ENCODE peak calls at places on chromosomes 11 and 22, in five cellular contexts. W, O, M, X and G are unnamed samples.
A peak's percentile ranks its signal among the peaks of the same experiment; 100 is the strongest.

GRCh38 chr11:113651018-113651417 is 55.1 kb downstream of the TMPRSS5 start:
- DNase-seq in W (no peak), O (no peak), M (no peak), X (no peak), G (no peak)

GRCh38 chr11:118625976-118626375 is 18.6 kb downstream of the PHLDB1 start:
- DNase-seq in W (no peak), O (no peak), M (no peak), X (peak; percentile 29), G (no peak)

GRCh38 chr11:117220568-117220967 is 11.3 kb downstream of the PCSK7 start:
- DNase-seq in W (no peak), O (no peak), M (no peak), X (no peak), G (no peak)

GRCh38 chr11:2813141-2813908 is 72.2 kb downstream of the CDKN1C start:
- DNase-seq in W (peak; percentile 50), O (peak; percentile 45), M (no peak), X (no peak), G (no peak)

GRCh38 chr11:129505266-129505665 is 129.6 kb downstream of the BARX2 start:
- DNase-seq in W (no peak), O (no peak), M (no peak), X (no peak), G (no peak)

GRCh38 chr11:67662806-67663514 is 11.5 kb downstream of the ALDH3B2 start:
- DNase-seq in W (no peak), O (no peak), M (no peak), X (no peak), G (no peak)

GRCh38 chr11:48177661-48178060 is 38.9 kb upstream of the OR4B1 start:
- DNase-seq in W (no peak), O (no peak), M (no peak), X (no peak), G (no peak)

GRCh38 chr11:129117595-129118350 is 74.4 kb downstream of the ARHGAP32 start:
- DNase-seq in W (peak; percentile 61), O (peak; percentile 40), M (peak; percentile 29), X (peak; percentile 13), G (peak; percentile 50)

GRCh38 chr22:38144025-38144405 is 33.5 kb upstream of the BAIAP2L2 start:
- DNase-seq in W (no peak), O (no peak), M (no peak), X (no peak), G (no peak)

GRCh38 chr11:61080986-61081590 is 21.2 kb upstream of the CD5 start:
- DNase-seq in W (no peak), O (no peak), M (no peak), X (no peak), G (no peak)

GRCh38 chr22:50305658-50306566 is 1.5 kb downstream of the PLXNB2 start:
- DNase-seq in W (peak; percentile 57), O (no peak), M (peak; percentile 88), X (peak; percentile 99), G (peak; percentile 88)

DNA sequence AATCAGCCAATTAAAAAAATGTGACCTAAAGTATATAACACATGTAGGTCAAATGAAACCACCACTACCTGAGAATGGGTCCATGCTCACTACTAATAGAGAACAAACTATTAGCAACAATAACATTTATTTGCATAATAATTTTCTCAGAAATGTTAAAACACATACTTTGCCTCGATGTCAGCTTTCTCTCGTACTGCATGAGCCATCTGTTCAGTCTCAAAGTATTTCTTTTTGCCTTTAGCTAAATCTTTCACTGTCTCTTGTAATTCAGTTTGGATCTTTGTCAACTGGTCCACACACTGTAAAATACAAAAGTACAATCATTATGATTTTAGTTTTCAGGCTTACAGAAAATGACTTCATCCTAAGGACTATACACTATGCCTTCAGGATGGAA is 153.3 kb downstream of the FCHSD2 start:
- DNase-seq in W (no peak), O (no peak), M (no peak), X (no peak), G (no peak)
- H3K4me3 ChIP-seq in W (no peak overlapping the region), O (no peak overlapping the region), M (no peak overlapping the region), X (no peak overlapping the region), G (no peak overlapping the region)

GRCh38 chr11:58574851-58575250 is 805 bp downstream of the LPXN start:
- DNase-seq in W (no peak), O (no peak), M (no peak), X (peak; percentile 11), G (no peak)
- H3K4me3 ChIP-seq in W (no peak overlapping the region), O (peak overlapping the region; percentile 76), M (peak overlapping the region; percentile 33), X (peak overlapping the region; percentile 100), G (no peak overlapping the region)

GRCh38 chr11:64885367-64886286 is 7.2 kb upstream of the EHD1 start:
- DNase-seq in W (no peak), O (peak; percentile 55), M (no peak), X (no peak), G (no peak)

GRCh38 chr11:64881476-64881875 is 3.1 kb upstream of the EHD1 start:
- DNase-seq in W (no peak), O (no peak), M (no peak), X (no peak), G (no peak)

GRCh38 chr11:64883575-64883974 is 5.2 kb upstream of the EHD1 start:
- DNase-seq in W (no peak), O (no peak), M (no peak), X (no peak), G (no peak)

GRCh38 chr11:64882243-64882642 is 3.8 kb upstream of the EHD1 start:
- DNase-seq in W (no peak), O (no peak), M (no peak), X (no peak), G (no peak)

GRCh38 chr11:64884019-64884418 is 5.6 kb upstream of the EHD1 start:
- DNase-seq in W (no peak), O (no peak), M (no peak), X (no peak), G (no peak)
- H3K4me3 ChIP-seq in W (no peak overlapping the region), O (no peak overlapping the region), M (no peak overlapping the region), X (no peak overlapping the region), G (no peak overlapping the region)

GRCh38 chr11:68750988-68751325 is 363 bp downstream of the TESMIN start:
- DNase-seq in W (no peak), O (no peak), M (no peak), X (no peak), G (no peak)
- H3K4me3 ChIP-seq in W (peak overlapping the region; percentile 49), O (peak overlapping the region; percentile 50), M (peak overlapping the region; percentile 58), X (no peak overlapping the region), G (peak overlapping the region; percentile 24)

GRCh38 chr11:79019981-79020380 is 420.8 kb downstream of the TENM4 start:
- DNase-seq in W (no peak), O (no peak), M (no peak), X (no peak), G (no peak)
- H3K4me3 ChIP-seq in W (no peak overlapping the region), O (no peak overlapping the region), M (no peak overlapping the region), X (no peak overlapping the region), G (no peak overlapping the region)

GRCh38 chr22:39530692-39531331 is 1.7 kb downstream of the RPS19BP1 start:
- DNase-seq in W (peak; percentile 44), O (peak; percentile 38), M (no peak), X (no peak), G (peak; percentile 53)
- H3K4me3 ChIP-seq in W (no peak overlapping the region), O (no peak overlapping the region), M (peak overlapping the region; percentile 81), X (no peak overlapping the region), G (peak overlapping the region; percentile 95)

GRCh38 chr11:73645972-73646631 is at the start of gene PLEKHB1:
- DNase-seq in W (no peak), O (no peak), M (no peak), X (no peak), G (no peak)
- H3K4me3 ChIP-seq in W (no peak within 1 kb of the TSS), O (peak within 1 kb of the TSS; percentile 79), M (peak within 1 kb of the TSS; percentile 53), X (no peak within 1 kb of the TSS), G (no peak within 1 kb of the TSS)